ENCODE peak calls at places on chromosome 19, in ten cellular contexts. One of them, this sample, is unnamed.

GRCh38 chr19:8138201-8138600 is 11.2 kb downstream of the FBN3 start:
- DNase-seq in PC-9: no peak
- DNase-seq in CD8-positive, alpha-beta memory T cell: no peak
- DNase-seq in adipocyte: no peak
- DNase-seq in PC-3: no peak
- DNase-seq in Caco-2: no peak
- DNase-seq in stomach: no peak
- DNase-seq in tibial nerve: no peak
- DNase-seq in lower lobe of right lung: no peak
- DNase-seq in right atrium auricular region: no peak
- DNase-seq in this sample: no peak

GRCh38 chr19:55095260-55096060 is 19.8 kb downstream of the EPS8L1 start:
- DNase-seq in PC-9: peak; percentile 31
- DNase-seq in CD8-positive, alpha-beta memory T cell: peak; percentile 33
- DNase-seq in adipocyte: no peak
- DNase-seq in PC-3: no peak
- DNase-seq in Caco-2: no peak
- DNase-seq in stomach: no peak
- DNase-seq in tibial nerve: no peak
- DNase-seq in lower lobe of right lung: no peak
- DNase-seq in right atrium auricular region: no peak
- DNase-seq in this sample: no peak

GRCh38 chr19:44553478-44554171 is 24.1 kb upstream of the CEACAM20 start:
- DNase-seq in PC-9: no peak
- DNase-seq in CD8-positive, alpha-beta memory T cell: no peak
- DNase-seq in adipocyte: no peak
- DNase-seq in PC-3: no peak
- DNase-seq in Caco-2: no peak
- DNase-seq in stomach: no peak
- DNase-seq in tibial nerve: no peak
- DNase-seq in lower lobe of right lung: no peak
- DNase-seq in right atrium auricular region: peak; percentile 34
- DNase-seq in this sample: no peak

GRCh38 chr19:3849092-3849491 is 19.7 kb downstream of the ZFR2 start:
- DNase-seq in PC-9: no peak
- DNase-seq in CD8-positive, alpha-beta memory T cell: peak; percentile 62
- DNase-seq in adipocyte: no peak
- DNase-seq in PC-3: peak; percentile 67
- DNase-seq in Caco-2: peak; percentile 46
- DNase-seq in stomach: peak; percentile 31
- DNase-seq in tibial nerve: no peak
- DNase-seq in lower lobe of right lung: no peak
- DNase-seq in right atrium auricular region: no peak
- DNase-seq in this sample: no peak

GRCh38 chr19:39413269-39413902 is 917 bp downstream of the PLEKHG2 start:
- DNase-seq in PC-9: peak; percentile 11
- DNase-seq in CD8-positive, alpha-beta memory T cell: peak; percentile 66
- DNase-seq in adipocyte: peak; percentile 82
- DNase-seq in PC-3: no peak
- DNase-seq in Caco-2: peak; percentile 65
- DNase-seq in stomach: no peak
- DNase-seq in tibial nerve: no peak
- DNase-seq in lower lobe of right lung: peak; percentile 69
- DNase-seq in right atrium auricular region: no peak
- DNase-seq in this sample: peak; percentile 56

GRCh38 chr19:31361728-31362127 is 12.5 kb upstream of the TSHZ3 start:
- DNase-seq in PC-9: no peak
- DNase-seq in CD8-positive, alpha-beta memory T cell: no peak
- DNase-seq in adipocyte: no peak
- DNase-seq in PC-3: no peak
- DNase-seq in Caco-2: no peak
- DNase-seq in stomach: no peak
- DNase-seq in tibial nerve: no peak
- DNase-seq in lower lobe of right lung: no peak
- DNase-seq in right atrium auricular region: no peak
- DNase-seq in this sample: no peak

GRCh38 chr19:7911509-7912143 is 3.0 kb upstream of the TGFBR3L start:
- DNase-seq in PC-9: no peak
- DNase-seq in CD8-positive, alpha-beta memory T cell: no peak
- DNase-seq in adipocyte: no peak
- DNase-seq in PC-3: no peak
- DNase-seq in Caco-2: no peak
- DNase-seq in stomach: no peak
- DNase-seq in tibial nerve: no peak
- DNase-seq in lower lobe of right lung: peak; percentile 44
- DNase-seq in right atrium auricular region: no peak
- DNase-seq in this sample: no peak

GRCh38 chr19:29370276-29370675 is 155.5 kb upstream of the VSTM2B start:
- DNase-seq in PC-9: no peak
- DNase-seq in CD8-positive, alpha-beta memory T cell: no peak
- DNase-seq in adipocyte: no peak
- DNase-seq in PC-3: no peak
- DNase-seq in Caco-2: no peak
- DNase-seq in stomach: no peak
- DNase-seq in tibial nerve: no peak
- DNase-seq in lower lobe of right lung: no peak
- DNase-seq in right atrium auricular region: no peak
- DNase-seq in this sample: no peak

GRCh38 chr19:45531349-45531748 is 24.1 kb downstream of the VASP start:
- DNase-seq in PC-9: no peak
- DNase-seq in CD8-positive, alpha-beta memory T cell: no peak
- DNase-seq in adipocyte: no peak
- DNase-seq in PC-3: no peak
- DNase-seq in Caco-2: no peak
- DNase-seq in stomach: no peak
- DNase-seq in tibial nerve: no peak
- DNase-seq in lower lobe of right lung: no peak
- DNase-seq in right atrium auricular region: no peak
- DNase-seq in this sample: no peak

GRCh38 chr19:1252818-1253513 is 4.6 kb downstream of the MIDN start:
- DNase-seq in PC-9: peak; percentile 78
- DNase-seq in CD8-positive, alpha-beta memory T cell: peak; percentile 93
- DNase-seq in adipocyte: peak; percentile 97
- DNase-seq in PC-3: peak; percentile 79
- DNase-seq in Caco-2: no peak
- DNase-seq in stomach: peak; percentile 90
- DNase-seq in tibial nerve: peak; percentile 88
- DNase-seq in lower lobe of right lung: peak; percentile 95
- DNase-seq in right atrium auricular region: peak; percentile 95
- DNase-seq in this sample: peak; percentile 91

GRCh38 chr19:17244618-17245534 is 843 bp downstream of the NR2F6 start:
- DNase-seq in PC-9: peak; percentile 34
- DNase-seq in CD8-positive, alpha-beta memory T cell: no peak
- DNase-seq in adipocyte: peak; percentile 36
- DNase-seq in PC-3: no peak
- DNase-seq in Caco-2: no peak
- DNase-seq in stomach: peak; percentile 64
- DNase-seq in tibial nerve: no peak
- DNase-seq in lower lobe of right lung: peak; percentile 74
- DNase-seq in right atrium auricular region: no peak
- DNase-seq in this sample: peak; percentile 51

GRCh38 chr19:5023128-5023571 is 54.2 kb downstream of the KDM4B start:
- DNase-seq in PC-9: no peak
- DNase-seq in CD8-positive, alpha-beta memory T cell: no peak
- DNase-seq in adipocyte: no peak
- DNase-seq in PC-3: no peak
- DNase-seq in Caco-2: no peak
- DNase-seq in stomach: no peak
- DNase-seq in tibial nerve: no peak
- DNase-seq in lower lobe of right lung: no peak
- DNase-seq in right atrium auricular region: no peak
- DNase-seq in this sample: no peak

DNA sequence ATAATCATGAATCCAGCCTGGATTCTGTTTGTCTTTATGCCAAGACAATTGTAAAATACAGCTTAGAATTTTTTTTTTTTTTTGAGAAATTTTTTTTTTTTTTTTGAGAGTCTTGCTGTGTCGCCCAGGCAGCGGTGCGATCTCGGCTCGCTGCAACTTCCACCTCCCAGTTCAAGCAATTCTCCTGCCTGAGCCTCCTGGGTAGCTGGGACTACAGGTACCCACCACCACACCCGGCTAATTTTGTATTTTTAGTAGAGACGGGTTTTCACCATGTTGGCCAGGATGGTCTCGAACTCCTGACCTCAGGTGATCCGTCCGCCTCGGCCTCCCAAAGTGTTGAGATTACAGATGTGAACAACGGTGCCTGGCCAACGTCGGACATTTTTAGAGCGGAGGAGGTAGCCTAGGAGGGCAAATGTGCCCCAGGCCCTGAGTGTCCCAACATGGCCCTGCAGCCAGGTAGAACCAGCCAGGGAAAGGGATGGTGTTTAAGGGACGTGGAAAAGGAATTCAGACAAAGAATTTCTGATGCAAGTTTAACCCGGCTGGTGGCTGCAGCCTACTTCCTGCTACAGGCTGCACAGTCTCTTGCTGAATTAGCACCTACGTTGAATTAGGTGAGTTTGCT is 89.8 kb downstream of the GNG7 start:
- DNase-seq in PC-9: no peak
- DNase-seq in CD8-positive, alpha-beta memory T cell: peak; percentile 38
- DNase-seq in adipocyte: no peak
- DNase-seq in PC-3: no peak
- DNase-seq in Caco-2: no peak
- DNase-seq in stomach: no peak
- DNase-seq in tibial nerve: no peak
- DNase-seq in lower lobe of right lung: peak; percentile 32
- DNase-seq in right atrium auricular region: no peak
- DNase-seq in this sample: no peak
- H3K4me3 ChIP-seq in PC-9: no peak overlapping the region
- H3K4me3 ChIP-seq in CD8-positive, alpha-beta memory T cell: no peak overlapping the region
- H3K4me3 ChIP-seq in adipocyte: no peak overlapping the region
- H3K4me3 ChIP-seq in PC-3: no peak overlapping the region
- H3K4me3 ChIP-seq in Caco-2: no peak overlapping the region
- H3K4me3 ChIP-seq in stomach: no peak overlapping the region
- H3K4me3 ChIP-seq in tibial nerve: no peak overlapping the region
- H3K4me3 ChIP-seq in lower lobe of right lung: no peak overlapping the region
- H3K4me3 ChIP-seq in right atrium auricular region: no peak overlapping the region
- H3K4me3 ChIP-seq in this sample: no peak overlapping the region

DNA sequence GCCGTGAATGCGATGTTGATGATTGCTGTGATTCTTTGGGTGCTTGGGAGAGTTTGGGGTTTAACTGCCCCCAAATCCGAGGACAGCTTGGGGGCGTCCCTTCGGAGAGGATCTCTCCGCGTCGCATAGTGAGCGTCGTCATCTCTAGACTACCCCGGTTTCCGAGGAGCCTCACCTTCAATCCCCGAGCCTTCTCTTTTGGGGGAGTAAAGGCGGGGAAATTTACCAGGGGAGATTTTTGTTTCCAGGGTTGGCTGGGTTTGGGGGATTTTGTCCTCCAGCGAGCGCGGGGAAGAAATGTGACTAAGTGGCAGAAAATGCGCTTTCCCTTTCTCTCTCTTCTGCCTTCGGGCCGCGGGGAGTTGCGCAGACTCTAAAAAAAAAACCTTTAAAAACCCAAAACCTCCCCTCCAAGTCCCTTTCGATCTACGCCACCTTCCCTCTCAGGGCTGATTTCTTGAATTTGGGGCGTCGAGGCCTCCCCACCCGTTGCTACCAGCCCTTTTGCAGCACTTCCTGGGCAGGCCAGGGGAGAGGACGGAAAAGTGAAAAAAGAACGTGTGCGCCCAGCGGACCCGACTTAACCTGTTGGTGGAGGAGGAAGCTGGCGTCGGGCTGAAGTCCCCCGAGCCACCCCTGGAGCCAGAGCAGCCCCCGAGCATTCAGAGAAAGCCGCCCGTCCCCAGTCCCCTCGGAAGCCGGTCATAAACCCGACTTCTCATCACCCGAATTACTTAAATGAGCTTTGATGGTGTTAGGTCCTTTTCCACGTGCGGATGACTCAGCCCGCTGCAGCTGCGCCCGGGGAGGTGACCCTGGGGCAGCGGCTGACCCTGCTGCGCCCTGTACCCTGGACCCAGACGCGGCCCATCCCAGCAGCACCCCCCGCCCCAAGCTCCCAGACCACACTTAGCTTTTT is 17.7 kb downstream of the NFIX start:
- DNase-seq in PC-9: no peak
- DNase-seq in CD8-positive, alpha-beta memory T cell: no peak
- DNase-seq in adipocyte: no peak
- DNase-seq in PC-3: peak; percentile 78
- DNase-seq in Caco-2: no peak
- DNase-seq in stomach: no peak
- DNase-seq in tibial nerve: peak; percentile 65
- DNase-seq in lower lobe of right lung: no peak
- DNase-seq in right atrium auricular region: peak; percentile 84
- DNase-seq in this sample: peak; percentile 85
- H3K4me1 ChIP-seq in PC-9: peaks cover 13% of the 10 kb centered on the region
- H3K4me1 ChIP-seq in CD8-positive, alpha-beta memory T cell: peaks cover 25% of the 10 kb centered on the region
- H3K4me1 ChIP-seq in adipocyte: peaks cover 88% of the 10 kb centered on the region
- H3K4me1 ChIP-seq in PC-3: peaks cover 48% of the 10 kb centered on the region
- H3K4me1 ChIP-seq in Caco-2: peaks cover 8% of the 10 kb centered on the region
- H3K4me1 ChIP-seq in stomach: peaks cover 97% of the 10 kb centered on the region
- H3K4me1 ChIP-seq in tibial nerve: peaks cover 46% of the 10 kb centered on the region
- H3K4me1 ChIP-seq in lower lobe of right lung: peaks cover 97% of the 10 kb centered on the region
- H3K4me1 ChIP-seq in right atrium auricular region: no peaks in the 10 kb centered on the region
- H3K4me1 ChIP-seq in this sample: peaks cover 3% of the 10 kb centered on the region

DNA sequence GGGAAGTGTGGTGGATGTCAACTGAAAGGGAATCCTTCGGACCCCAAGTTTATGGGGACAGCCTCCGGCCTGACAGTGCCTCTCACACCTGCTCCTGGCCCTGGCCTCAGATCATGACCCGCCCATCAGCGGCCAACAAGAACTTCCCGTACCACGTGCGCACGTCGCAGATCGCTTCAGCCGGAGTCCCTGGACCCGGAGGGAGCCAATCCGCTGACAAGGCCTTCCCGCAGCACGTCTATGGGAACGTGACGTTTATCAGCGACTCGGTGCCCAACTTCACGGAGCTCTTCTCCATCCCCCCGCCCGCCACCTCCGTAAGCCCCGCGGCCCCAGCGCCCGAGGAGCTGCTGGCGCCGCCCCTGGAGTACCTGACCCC is 2.0 kb upstream of the MEGF8 start:
- DNase-seq in PC-9: no peak
- DNase-seq in CD8-positive, alpha-beta memory T cell: no peak
- DNase-seq in adipocyte: no peak
- DNase-seq in PC-3: no peak
- DNase-seq in Caco-2: no peak
- DNase-seq in stomach: no peak
- DNase-seq in tibial nerve: no peak
- DNase-seq in lower lobe of right lung: no peak
- DNase-seq in right atrium auricular region: no peak
- DNase-seq in this sample: peak; percentile 46
- H3K27me3 ChIP-seq in PC-9: no peaks in the 10 kb centered on the region
- H3K27me3 ChIP-seq in CD8-positive, alpha-beta memory T cell: peaks cover 3% of the 10 kb centered on the region
- H3K27me3 ChIP-seq in adipocyte: peaks cover 16% of the 10 kb centered on the region
- H3K27me3 ChIP-seq in PC-3: no peaks in the 10 kb centered on the region
- H3K27me3 ChIP-seq in Caco-2: no peaks in the 10 kb centered on the region
- H3K27me3 ChIP-seq in stomach: peaks cover 14% of the 10 kb centered on the region
- H3K27me3 ChIP-seq in tibial nerve: peaks cover 33% of the 10 kb centered on the region
- H3K27me3 ChIP-seq in lower lobe of right lung: peaks cover 29% of the 10 kb centered on the region
- H3K27me3 ChIP-seq in right atrium auricular region: peaks cover 10% of the 10 kb centered on the region
- H3K27me3 ChIP-seq in this sample: peaks cover 20% of the 10 kb centered on the region

DNA sequence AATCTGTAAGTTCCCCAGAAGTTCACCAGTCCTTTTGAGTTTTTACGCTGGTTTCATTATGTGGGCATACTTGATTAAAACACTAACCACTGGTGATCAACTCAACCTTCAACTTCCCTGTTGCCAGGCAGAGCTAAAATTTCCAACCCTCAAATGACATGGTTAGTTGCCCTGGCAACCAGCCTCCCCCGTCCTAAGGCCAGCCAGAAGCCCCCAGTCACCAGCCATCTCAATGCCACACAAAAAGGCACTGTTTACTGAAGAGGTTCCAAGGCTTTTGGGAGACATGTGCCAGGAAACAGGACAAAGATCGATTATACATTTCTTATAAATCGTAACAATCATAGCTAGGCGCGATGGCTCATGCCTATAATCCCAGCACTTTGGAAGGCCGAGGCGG is 1.6 kb downstream of the ZNF649 start:
- DNase-seq in PC-9: no peak
- DNase-seq in CD8-positive, alpha-beta memory T cell: no peak
- DNase-seq in adipocyte: no peak
- DNase-seq in PC-3: no peak
- DNase-seq in Caco-2: no peak
- DNase-seq in stomach: no peak
- DNase-seq in tibial nerve: no peak
- DNase-seq in lower lobe of right lung: no peak
- DNase-seq in right atrium auricular region: no peak
- DNase-seq in this sample: no peak
- H3K4me3 ChIP-seq in PC-9: peak overlapping the region; percentile 81
- H3K4me3 ChIP-seq in CD8-positive, alpha-beta memory T cell: peak overlapping the region; percentile 8
- H3K4me3 ChIP-seq in adipocyte: peak overlapping the region; percentile 93
- H3K4me3 ChIP-seq in PC-3: peak overlapping the region; percentile 77
- H3K4me3 ChIP-seq in Caco-2: no peak overlapping the region
- H3K4me3 ChIP-seq in stomach: peak overlapping the region; percentile 79
- H3K4me3 ChIP-seq in tibial nerve: peak overlapping the region; percentile 74
- H3K4me3 ChIP-seq in lower lobe of right lung: peak overlapping the region; percentile 94
- H3K4me3 ChIP-seq in right atrium auricular region: no peak overlapping the region
- H3K4me3 ChIP-seq in this sample: no peak overlapping the region